ENCODE peak calls at places on chromosomes 7 and 10, in four cellular contexts. H, F, T and B are unnamed samples.

GRCh38 chr7:148501707-148502139 is 88.8 kb upstream of the C7orf33 start:
- DNase-seq in H (no peak), F (peak), T (no peak), B (peak)

GRCh38 chr10:77692782-77693181 is 55.2 kb upstream of the KCNMA1 start:
- DNase-seq in H (no peak), F (peak), T (peak), B (peak)

GRCh38 chr7:155798673-155799439 is 13.4 kb downstream of the SHH start:
- DNase-seq in H (no peak), F (no peak), T (no peak), B (no peak)

GRCh38 chr7:150358433-150358832 is 10.2 kb upstream of the REPIN1 start:
- DNase-seq in H (no peak), F (no peak), T (no peak), B (no peak)

GRCh38 chr10:96387151-96387550 is 28.3 kb upstream of the OPALIN start:
- DNase-seq in H (no peak), F (peak), T (no peak), B (no peak)

GRCh38 chr7:39428221-39428620 is 138.0 kb upstream of the YAE1 start:
- DNase-seq in H (no peak), F (peak), T (peak), B (peak)

GRCh38 chr7:23012797-23013714 is 874 bp downstream of the HYCC1 start:
- DNase-seq in H (no peak), F (no peak), T (peak), B (no peak)

GRCh38 chr10:3406556-3406955 is 234.0 kb upstream of the PITRM1 start:
- DNase-seq in H (no peak), F (no peak), T (no peak), B (no peak)

GRCh38 chr10:71391701-71392100 is 5.0 kb upstream of the CDH23 start:
- DNase-seq in H (no peak), F (no peak), T (no peak), B (no peak)

GRCh38 chr10:90997670-90998069 is 76.8 kb upstream of the ANKRD1 start:
- DNase-seq in H (no peak), F (no peak), T (no peak), B (no peak)

GRCh38 chr7:107982918-107983389 is 20.0 kb downstream of the LAMB1 start:
- DNase-seq in H (no peak), F (no peak), T (no peak), B (no peak)

GRCh38 chr7:88226886-88227516 is 7.2 kb upstream of the SRI start:
- DNase-seq in H (no peak), F (peak), T (peak), B (peak)

GRCh38 chr7:17554341-17555015 is 256.0 kb downstream of the AHR start:
- DNase-seq in H (no peak), F (no peak), T (no peak), B (no peak)

GRCh38 chr10:102647433-102648268 is 3.4 kb downstream of the TRIM8 start:
- DNase-seq in H (no peak), F (no peak), T (no peak), B (no peak)

GRCh38 chr10:3091346-3091787 is 24.0 kb downstream of the PFKP start:
- DNase-seq in H (no peak), F (peak), T (peak), B (peak)

GRCh38 chr7:30165590-30165989 is 30.8 kb downstream of the MTURN start:
- DNase-seq in H (no peak), F (no peak), T (no peak), B (no peak)

GRCh38 chr7:30164567-30164966 is 29.8 kb downstream of the MTURN start:
- DNase-seq in H (no peak), F (peak), T (peak), B (peak)

GRCh38 chr7:30168800-30169584 is 34.2 kb downstream of the MTURN start:
- DNase-seq in H (no peak), F (peak), T (peak), B (peak)

GRCh38 chr7:30166841-30167235 is 32.1 kb downstream of the MTURN start:
- DNase-seq in H (no peak), F (no peak), T (no peak), B (no peak)

GRCh38 chr7:30166155-30166840 is 31.5 kb downstream of the MTURN start:
- DNase-seq in H (no peak), F (no peak), T (no peak), B (no peak)
- TF ChIP-seq CTCF in H (no peak), F (no peak), T (no peak), B (no peak)

GRCh38 chr7:35241884-35242283 is 12.0 kb downstream of the TBX20 start:
- DNase-seq in H (no peak), F (no peak), T (no peak), B (no peak)
- TF ChIP-seq CTCF in H (no peak), F (no peak), T (no peak), B (peak)

DNA sequence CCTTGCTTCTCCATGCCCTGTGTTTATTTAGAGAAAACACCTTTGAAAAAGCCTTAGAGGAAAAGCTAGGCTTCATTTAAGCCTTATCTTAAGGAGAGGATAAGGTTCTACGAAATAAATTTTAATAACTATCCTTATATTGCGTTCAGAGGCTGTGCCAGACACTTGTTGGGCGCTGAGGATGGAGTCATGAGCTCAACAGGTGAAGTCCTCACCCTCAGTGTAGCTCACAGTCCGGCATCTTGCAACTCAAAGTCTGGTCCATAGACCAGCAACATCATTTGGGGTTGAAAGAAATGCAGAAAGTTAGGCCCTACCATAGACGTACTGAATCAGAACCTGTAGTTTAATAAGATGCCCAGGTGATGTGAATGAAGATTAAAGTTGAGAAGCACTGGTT is 3.8 kb upstream of the STMP1 start:
- DNase-seq in H (no peak), F (no peak), T (no peak), B (no peak)
- TF ChIP-seq CTCF in H (no peak), F (no peak), T (no peak), B (no peak)

GRCh38 chr10:125777806-125778205 is 2.2 kb upstream of the MMP21 start:
- DNase-seq in H (no peak), F (no peak), T (no peak), B (no peak)
- TF ChIP-seq CTCF in H (no peak), F (no peak), T (no peak), B (no peak)

GRCh38 chr10:121337356-121337936 is 260.8 kb downstream of the FGFR2 start:
- DNase-seq in H (no peak), F (no peak), T (no peak), B (no peak)

GRCh38 chr10:121332829-121333765 is 265.1 kb downstream of the FGFR2 start:
- DNase-seq in H (no peak), F (no peak), T (no peak), B (no peak)

GRCh38 chr10:121338206-121338991 is 259.8 kb downstream of the FGFR2 start:
- DNase-seq in H (no peak), F (no peak), T (no peak), B (no peak)

GRCh38 chr10:121332353-121332752 is 265.9 kb downstream of the FGFR2 start:
- DNase-seq in H (no peak), F (no peak), T (no peak), B (no peak)

DNA sequence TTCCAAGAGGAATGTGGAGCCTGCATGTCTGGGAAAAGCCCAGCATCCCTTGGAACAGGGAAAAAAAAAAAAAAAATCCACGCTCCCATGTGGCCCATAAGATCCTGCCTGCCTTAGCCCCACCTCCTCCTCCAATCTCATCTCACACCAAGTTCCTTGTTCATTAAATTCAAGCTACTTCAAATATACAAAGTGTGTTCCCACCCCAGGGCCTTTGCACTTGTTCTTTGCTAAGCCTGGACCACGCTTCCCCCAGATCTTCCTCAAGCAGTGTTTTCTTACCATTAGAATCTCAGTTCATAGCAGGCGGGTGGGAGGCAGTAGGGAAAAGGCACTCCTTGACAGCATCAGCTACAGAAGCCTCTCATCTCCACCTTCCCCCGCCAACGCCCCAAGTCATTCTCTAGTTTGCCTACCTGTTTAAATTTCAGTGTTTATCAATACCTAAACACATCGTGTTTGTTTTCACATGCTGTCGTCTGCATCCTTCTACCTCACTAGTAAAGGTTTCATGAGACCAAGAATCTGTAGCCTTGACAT is 262.8 kb downstream of the FGFR2 start:
- DNase-seq in H (no peak), F (no peak), T (no peak), B (no peak)
- TF ChIP-seq CTCF in H (no peak), F (no peak), T (no peak), B (no peak)

DNA sequence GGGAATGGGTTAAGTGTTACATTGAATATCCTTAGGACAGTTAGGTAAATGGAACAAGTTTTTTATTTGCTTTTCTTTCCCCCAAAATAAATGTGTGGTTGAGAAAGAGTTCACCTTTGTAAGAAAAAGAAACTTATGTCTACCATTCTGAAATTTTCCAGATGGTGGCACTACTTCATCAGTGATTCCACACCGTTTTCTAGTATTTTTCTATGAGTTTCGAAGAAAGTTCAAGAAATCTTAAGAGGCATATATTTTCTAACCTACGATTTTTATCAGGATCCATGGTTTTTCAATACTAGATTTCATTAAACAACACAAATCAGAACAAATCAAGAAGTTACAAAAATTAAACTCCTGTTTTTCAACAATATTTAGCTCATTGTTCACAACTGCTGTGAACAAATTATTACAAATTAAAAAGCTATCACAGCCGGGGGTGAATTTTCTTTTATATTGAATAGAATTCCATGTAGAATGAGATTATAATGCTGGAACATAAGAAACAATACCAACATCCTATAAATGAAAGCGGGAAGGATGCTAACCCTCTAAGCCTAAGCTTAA is 163.1 kb upstream of the NPVF start:
- DNase-seq in H (no peak), F (peak), T (peak), B (peak)
- TF ChIP-seq CTCF in H (peak), F (peak), T (peak), B (peak)

GRCh38 chr10:4829954-4830353 is 3.9 kb downstream of the AKR1E2 start:
- DNase-seq in H (no peak), F (no peak), T (no peak), B (no peak)
- TF ChIP-seq CTCF in H (no peak), F (no peak), T (no peak), B (no peak)

GRCh38 chr10:118545381-118545780 is 50.1 kb downstream of the PRLHR start:
- DNase-seq in H (no peak), F (no peak), T (no peak), B (no peak)

GRCh38 chr10:118542789-118543188 is 52.7 kb downstream of the PRLHR start:
- DNase-seq in H (no peak), F (no peak), T (no peak), B (no peak)

GRCh38 chr10:118546479-118546878 is 49.0 kb downstream of the PRLHR start:
- DNase-seq in H (no peak), F (no peak), T (no peak), B (no peak)

GRCh38 chr10:118543714-118544400 is 51.6 kb downstream of the PRLHR start:
- DNase-seq in H (no peak), F (peak), T (peak), B (peak)

DNA sequence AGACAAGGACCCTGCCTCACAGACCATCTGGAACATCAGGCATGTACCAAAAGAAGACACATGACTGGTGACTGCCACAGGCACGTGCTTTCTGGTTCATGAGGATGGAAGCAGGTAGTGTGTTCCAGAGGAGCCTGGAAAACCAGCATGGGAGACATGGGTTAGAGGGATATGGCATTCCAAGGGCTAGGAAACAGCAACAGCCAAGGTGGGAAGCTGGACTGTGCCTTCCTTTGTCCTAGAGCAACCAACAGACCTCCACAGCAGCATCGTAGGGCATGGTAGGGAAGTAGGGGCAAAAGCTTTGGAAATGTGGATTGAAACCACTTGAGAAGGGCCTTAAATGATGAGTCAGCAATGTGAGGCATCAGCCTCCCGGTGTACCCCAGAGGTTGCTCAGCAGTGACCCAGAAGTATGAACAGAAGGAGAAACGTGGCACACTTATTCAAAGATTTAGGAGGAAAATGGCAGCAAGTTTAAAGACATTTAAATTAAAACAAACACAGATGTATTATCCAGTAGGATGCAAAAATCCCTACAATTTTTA is 51.0 kb downstream of the PRLHR start:
- DNase-seq in H (no peak), F (no peak), T (no peak), B (no peak)
- TF ChIP-seq CTCF in H (no peak), F (peak), T (no peak), B (no peak)

GRCh38 chr10:115093776-115094361 is 704 bp downstream of the ATRNL1 start:
- DNase-seq in H (no peak), F (no peak), T (no peak), B (no peak)
- TF ChIP-seq CTCF in H (no peak), F (peak), T (peak), B (no peak)